ENCODE peak calls at places on chromosomes 7 and 10, in six cellular contexts. T is spleen, D is GM23248, J is cardiac muscle cell, A is right lobe of liver, W is heart right ventricle. X is an unnamed sample.

GRCh38 chr7:46352335-46352954 is 431.4 kb upstream of the IGFBP3 start:
- DNase-seq in T (no peak), D (peak), J (peak), A (peak), W (peak), X (peak)

GRCh38 chr7:77442631-77443420 is 26.7 kb upstream of the GSAP start:
- DNase-seq in T (no peak), D (peak), J (no peak), A (no peak), W (no peak), X (no peak)

GRCh38 chr7:145624618-145625017 is 492.0 kb upstream of the CNTNAP2 start:
- DNase-seq in T (no peak), D (no peak), J (no peak), A (no peak), W (no peak), X (no peak)

GRCh38 chr10:120400601-120401000 is 56.4 kb upstream of the PLPP4 start:
- DNase-seq in T (no peak), D (peak), J (no peak), A (no peak), W (no peak), X (no peak)

GRCh38 chr7:158733762-158734494 is 29.3 kb upstream of the NCAPG2 start:
- DNase-seq in T (no peak), D (no peak), J (no peak), A (no peak), W (no peak), X (no peak)

GRCh38 chr10:98270026-98270740 is 2.2 kb upstream of the LOXL4 start:
- DNase-seq in T (no peak), D (no peak), J (no peak), A (peak), W (no peak), X (no peak)

GRCh38 chr7:156334636-156335035 is 305.9 kb upstream of the RNF32 start:
- DNase-seq in T (no peak), D (no peak), J (no peak), A (no peak), W (no peak), X (no peak)

GRCh38 chr10:98170249-98171117 is 36.0 kb downstream of the R3HCC1L start:
- DNase-seq in T (no peak), D (peak), J (peak), A (peak), W (peak), X (peak)

GRCh38 chr10:121900443-121901174 is 27.2 kb downstream of the ATE1 start:
- DNase-seq in T (no peak), D (peak), J (peak), A (no peak), W (peak), X (no peak)

GRCh38 chr7:148044173-148044572 is 546.4 kb upstream of the C7orf33 start:
- DNase-seq in T (no peak), D (no peak), J (no peak), A (no peak), W (no peak), X (no peak)

GRCh38 chr7:39413866-39414668 is 152.1 kb upstream of the YAE1 start:
- DNase-seq in T (peak), D (peak), J (peak), A (peak), W (peak), X (no peak)

GRCh38 chr7:26293569-26294308 is 2.1 kb downstream of the SNX10 start:
- DNase-seq in T (no peak), D (no peak), J (no peak), A (no peak), W (no peak), X (no peak)

GRCh38 chr10:66786705-66787104 is 139.1 kb upstream of the LRRTM3 start:
- DNase-seq in T (no peak), D (no peak), J (no peak), A (no peak), W (no peak), X (no peak)

GRCh38 chr7:1694981-1695511 is 25.0 kb downstream of the ELFN1 start:
- DNase-seq in T (peak), D (no peak), J (no peak), A (peak), W (no peak), X (no peak)

GRCh38 chr7:112204776-112205347 is 1.3 kb downstream of the DOCK4 start:
- DNase-seq in T (no peak), D (peak), J (no peak), A (no peak), W (peak), X (no peak)

GRCh38 chr10:117130346-117130745 is 7.7 kb downstream of the VAX1 start:
- DNase-seq in T (no peak), D (no peak), J (no peak), A (no peak), W (no peak), X (no peak)

GRCh38 chr7:137937202-137937560 is 64.7 kb downstream of the CREB3L2 start:
- DNase-seq in T (no peak), D (peak), J (peak), A (no peak), W (no peak), X (no peak)

GRCh38 chr7:54476609-54477008 is 65.6 kb upstream of the VSTM2A start:
- DNase-seq in T (no peak), D (no peak), J (no peak), A (no peak), W (no peak), X (no peak)

GRCh38 chr10:107914450-107915276 is 750.2 kb upstream of the SORCS1 start:
- DNase-seq in T (peak), D (peak), J (peak), A (no peak), W (no peak), X (no peak)

GRCh38 chr10:1362589-1363465 is 306.6 kb downstream of the WDR37 start:
- DNase-seq in T (no peak), D (no peak), J (no peak), A (no peak), W (no peak), X (no peak)

GRCh38 chr10:50325449-50326188 is 74.3 kb upstream of the ASAH2 start:
- DNase-seq in T (no peak), D (peak), J (no peak), A (no peak), W (peak), X (no peak)

GRCh38 chr10:126593968-126594701 is 76.4 kb downstream of the C10orf90 start:
- DNase-seq in T (no peak), D (no peak), J (no peak), A (no peak), W (no peak), X (no peak)

GRCh38 chr10:3588816-3589215 is 196.2 kb downstream of the KLF6 start:
- DNase-seq in T (no peak), D (no peak), J (no peak), A (no peak), W (no peak), X (no peak)

GRCh38 chr10:2985729-2986232 is 81.6 kb upstream of the PFKP start:
- DNase-seq in T (no peak), D (peak), J (no peak), A (no peak), W (no peak), X (no peak)

GRCh38 chr10:22681783-22682183 is 32.6 kb downstream of the PIP4K2A start:
- DNase-seq in T (no peak), D (peak), J (no peak), A (peak), W (no peak), X (no peak)

GRCh38 chr10:21747809-21748208 is 213.8 kb downstream of the MLLT10 start:
- DNase-seq in T (no peak), D (no peak), J (no peak), A (no peak), W (no peak), X (no peak)

GRCh38 chr7:92997144-92997543 is 120.6 kb downstream of the SAMD9 start:
- DNase-seq in T (no peak), D (no peak), J (no peak), A (no peak), W (no peak), X (no peak)

GRCh38 chr10:123553810-123554430 is 112.2 kb upstream of the GPR26 start:
- DNase-seq in T (no peak), D (no peak), J (no peak), A (no peak), W (no peak), X (no peak)

GRCh38 chr7:32496052-32496813 is 944 bp downstream of the AVL9 start:
- DNase-seq in T (no peak), D (peak), J (no peak), A (no peak), W (no peak), X (no peak)

GRCh38 chr7:133197972-133198544 is 54.8 kb upstream of the EXOC4 start:
- DNase-seq in T (no peak), D (no peak), J (no peak), A (no peak), W (no peak), X (no peak)

GRCh38 chr10:1400129-1400865 is 337.0 kb downstream of the ADARB2 start:
- DNase-seq in T (no peak), D (no peak), J (no peak), A (no peak), W (no peak), X (no peak)

GRCh38 chr7:151491859-151492258 is 27.8 kb downstream of the RHEB start:
- DNase-seq in T (no peak), D (peak), J (no peak), A (no peak), W (no peak), X (no peak)

GRCh38 chr7:90210475-90210874 is 1.1 kb upstream of the STEAP2 start:
- DNase-seq in T (no peak), D (peak), J (no peak), A (no peak), W (no peak), X (no peak)

GRCh38 chr7:117715784-117716445 is 157.3 kb downstream of the CTTNBP2 start:
- DNase-seq in T (no peak), D (peak), J (peak), A (no peak), W (no peak), X (no peak)

GRCh38 chr10:26550774-26551526 is 112.8 kb downstream of the APBB1IP start:
- DNase-seq in T (no peak), D (no peak), J (no peak), A (no peak), W (no peak), X (no peak)

GRCh38 chr10:90440870-90441269 is 417.0 kb downstream of the HTR7 start:
- DNase-seq in T (no peak), D (no peak), J (no peak), A (no peak), W (no peak), X (no peak)

GRCh38 chr7:33773053-33773452 is 132.3 kb upstream of the BMPER start:
- DNase-seq in T (no peak), D (peak), J (no peak), A (no peak), W (no peak), X (no peak)

GRCh38 chr10:31757374-31757773 is 171.3 kb downstream of the ARHGAP12 start:
- DNase-seq in T (no peak), D (peak), J (no peak), A (peak), W (no peak), X (no peak)

GRCh38 chr7:66930341-66930740 is 9.3 kb downstream of the TMEM248 start:
- DNase-seq in T (no peak), D (peak), J (peak), A (no peak), W (no peak), X (no peak)

GRCh38 chr10:89032141-89032814 is 41.7 kb downstream of the FAS start:
- DNase-seq in T (no peak), D (peak), J (no peak), A (no peak), W (no peak), X (no peak)
- H3K27ac ChIP-seq in T (no peak), D (peak), J (no peak), A (no peak), W (no peak), X (no peak)

GRCh38 chr7:47814905-47815613 is 133.2 kb downstream of the PKD1L1 start:
- DNase-seq in T (no peak), D (no peak), J (no peak), A (no peak), W (no peak), X (no peak)

GRCh38 chr7:47815867-47816266 is 132.4 kb downstream of the PKD1L1 start:
- DNase-seq in T (no peak), D (no peak), J (no peak), A (no peak), W (no peak), X (no peak)

GRCh38 chr7:47819054-47819920 is 129.0 kb downstream of the PKD1L1 start:
- DNase-seq in T (no peak), D (peak), J (peak), A (peak), W (peak), X (peak)

GRCh38 chr7:47817922-47818321 is 130.3 kb downstream of the PKD1L1 start:
- DNase-seq in T (no peak), D (no peak), J (no peak), A (peak), W (no peak), X (no peak)

DNA sequence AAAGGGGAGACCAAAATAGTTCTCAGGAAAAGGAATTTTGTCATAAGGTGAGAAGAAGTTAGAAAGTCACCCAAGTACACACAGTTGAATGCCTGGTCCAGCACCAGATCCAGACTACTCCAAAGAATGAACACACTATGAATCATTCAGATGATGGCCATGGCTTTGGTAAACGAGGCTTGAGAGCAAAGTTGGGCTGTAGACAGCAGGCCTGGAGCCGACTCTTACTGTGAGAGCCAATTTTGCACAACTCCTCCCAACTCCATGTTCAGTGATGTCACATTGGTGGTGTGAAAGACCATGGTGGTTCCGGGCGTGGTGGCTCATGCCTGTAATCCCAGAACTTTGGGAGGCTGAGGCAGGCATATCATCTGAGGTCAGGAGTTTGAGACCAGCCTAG is 131.6 kb downstream of the PKD1L1 start:
- DNase-seq in T (no peak), D (peak), J (no peak), A (no peak), W (no peak), X (no peak)
- H3K27ac ChIP-seq in T (no peak), D (peak), J (no peak), A (no peak), W (no peak), X (no peak)

GRCh38 chr10:103691723-103692380 is 163.5 kb downstream of the SH3PXD2A start:
- DNase-seq in T (no peak), D (peak), J (no peak), A (no peak), W (no peak), X (no peak)
- H3K27ac ChIP-seq in T (no peak), D (no peak), J (no peak), A (no peak), W (no peak), X (peak)

DNA sequence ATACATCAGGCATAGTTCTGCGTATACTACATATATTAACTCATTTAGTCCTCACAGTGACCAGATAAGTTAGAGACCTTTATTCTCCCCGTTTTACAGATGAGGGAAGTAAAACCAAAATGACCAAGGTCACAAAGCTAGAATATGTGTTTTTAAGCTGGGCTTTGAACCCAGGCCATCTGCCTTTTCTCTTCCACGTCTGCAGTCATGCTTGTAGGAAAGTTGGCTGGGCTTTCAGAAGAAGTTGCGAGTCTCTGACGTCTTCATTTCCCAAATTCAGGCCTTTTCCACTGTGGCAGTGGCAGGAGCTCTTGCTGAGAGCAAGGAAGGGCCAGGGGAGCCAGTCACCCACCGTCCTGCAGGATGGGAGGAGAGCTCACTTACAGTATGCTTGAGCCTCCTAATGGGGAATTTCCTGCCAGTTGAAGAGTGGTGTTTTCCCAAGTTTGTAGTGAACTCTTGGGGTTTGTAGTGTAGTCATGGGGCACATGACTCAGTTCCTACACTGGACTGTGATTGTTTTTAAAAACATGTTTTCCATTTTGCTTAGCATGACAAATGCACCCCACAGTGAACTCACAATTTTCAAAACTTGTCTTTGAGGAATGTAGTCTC is 34.2 kb downstream of the CYP17A1 start:
- DNase-seq in T (no peak), D (peak), J (no peak), A (no peak), W (peak), X (no peak)
- H3K27ac ChIP-seq in T (peak), D (peak), J (peak), A (peak), W (peak), X (peak)

DNA sequence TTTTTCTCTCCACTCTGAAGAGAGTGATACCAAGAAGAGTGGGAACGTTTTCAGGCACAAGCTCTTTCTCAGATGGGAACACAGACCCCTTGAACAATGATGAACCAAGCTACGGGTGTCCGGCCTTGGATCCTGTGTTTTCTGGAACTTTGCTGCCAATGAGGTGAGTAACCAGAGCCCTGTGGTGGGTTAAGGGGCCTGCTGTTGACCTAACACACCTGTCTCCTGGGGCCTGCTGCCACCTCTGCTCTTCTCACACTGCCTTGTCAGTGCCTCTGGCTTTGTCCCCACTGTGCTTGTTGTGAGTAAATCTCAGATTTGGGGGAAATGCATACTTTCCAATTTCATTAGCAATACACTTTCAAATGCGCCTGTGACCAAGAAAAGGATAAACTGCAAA is 1.4 kb upstream of the PKD1L1 start:
- DNase-seq in T (no peak), D (no peak), J (no peak), A (no peak), W (no peak), X (no peak)
- H3K27ac ChIP-seq in T (no peak), D (no peak), J (no peak), A (no peak), W (peak), X (no peak)

X was measured in substantia nigra.